ENCODE peak calls at places on chromosomes 12 and 14, in four cellular contexts. C, V, I and Z are unnamed samples.

GRCh38 chr12:27828196-27828595 is 48.2 kb upstream of the MANSC4 start:
- DNase-seq in V (no peak), I (peak; percentile 13), C (no peak), Z (no peak)

GRCh38 chr12:105419606-105420005 is 89.1 kb downstream of the C12orf75 start:
- DNase-seq in V (no peak), I (no peak), C (no peak), Z (no peak)

GRCh38 chr14:68295316-68295816 is 475.8 kb downstream of the RAD51B start:
- DNase-seq in V (no peak), I (no peak), C (peak; percentile 51), Z (no peak)

GRCh38 chr12:65821336-65821735 is 2.9 kb upstream of the HMGA2 start:
- DNase-seq in I (peak; percentile 30), C (no peak), V (no peak), Z (no peak)

GRCh38 chr12:14256555-14257169 is 108.8 kb upstream of the ATF7IP start:
- DNase-seq in C (peak; percentile 94), I (peak; percentile 64), V (peak; percentile 90), Z (peak; percentile 67)

GRCh38 chr12:779745-780734 is 27.7 kb downstream of the WNK1 start:
- DNase-seq in C (peak; percentile 38), I (peak; percentile 50), V (no peak), Z (no peak)

GRCh38 chr14:69260979-69261605 is 1.1 kb downstream of the GALNT16 start:
- DNase-seq in V (no peak), C (no peak), I (no peak), Z (peak; percentile 92)

GRCh38 chr12:19402743-19403400 is 36.4 kb upstream of the AEBP2 start:
- DNase-seq in I (no peak), V (no peak), C (peak; percentile 62), Z (no peak)

GRCh38 chr12:87967871-87968270 is 61.3 kb downstream of the C12orf50 start:
- DNase-seq in C (peak; percentile 73), V (no peak), I (no peak), Z (no peak)

GRCh38 chr14:59081680-59082079 is 106.8 kb upstream of the DAAM1 start:
- DNase-seq in I (no peak), C (no peak), V (no peak), Z (no peak)

GRCh38 chr14:24213866-24214652 is 771 bp upstream of the CHMP4A start:
- DNase-seq in V (peak; percentile 2), C (no peak), I (no peak), Z (no peak)
- TF ChIP-seq CTCF in V (no peak), C (no peak), I (peak; percentile 22), Z (no peak)

GRCh38 chr12:51891843-51892242 is 3.9 kb downstream of the ANKRD33 start:
- DNase-seq in V (no peak), I (no peak), C (peak; percentile 39), Z (no peak)
- TF ChIP-seq CTCF in V (no peak), I (peak; percentile 77), C (peak; percentile 43), Z (peak; percentile 25)

GRCh38 chr12:118025168-118025567 is 8.7 kb downstream of the RFC5 start:
- DNase-seq in V (no peak), I (no peak), C (no peak), Z (no peak)
- TF ChIP-seq CTCF in V (no peak), I (no peak), C (no peak), Z (no peak)

GRCh38 chr12:1799882-1800645 is 20.3 kb upstream of the LRTM2 start:
- DNase-seq in C (no peak), I (no peak), V (peak; percentile 48), Z (no peak)

GRCh38 chr12:1801285-1801975 is 18.9 kb upstream of the LRTM2 start:
- DNase-seq in C (no peak), I (no peak), V (no peak), Z (no peak)

GRCh38 chr12:1798734-1799067 is 21.7 kb upstream of the LRTM2 start:
- DNase-seq in I (no peak), C (no peak), V (no peak), Z (peak; percentile 10)

GRCh38 chr12:1799068-1799881 is 21.1 kb upstream of the LRTM2 start:
- DNase-seq in C (no peak), I (no peak), V (no peak), Z (no peak)

DNA sequence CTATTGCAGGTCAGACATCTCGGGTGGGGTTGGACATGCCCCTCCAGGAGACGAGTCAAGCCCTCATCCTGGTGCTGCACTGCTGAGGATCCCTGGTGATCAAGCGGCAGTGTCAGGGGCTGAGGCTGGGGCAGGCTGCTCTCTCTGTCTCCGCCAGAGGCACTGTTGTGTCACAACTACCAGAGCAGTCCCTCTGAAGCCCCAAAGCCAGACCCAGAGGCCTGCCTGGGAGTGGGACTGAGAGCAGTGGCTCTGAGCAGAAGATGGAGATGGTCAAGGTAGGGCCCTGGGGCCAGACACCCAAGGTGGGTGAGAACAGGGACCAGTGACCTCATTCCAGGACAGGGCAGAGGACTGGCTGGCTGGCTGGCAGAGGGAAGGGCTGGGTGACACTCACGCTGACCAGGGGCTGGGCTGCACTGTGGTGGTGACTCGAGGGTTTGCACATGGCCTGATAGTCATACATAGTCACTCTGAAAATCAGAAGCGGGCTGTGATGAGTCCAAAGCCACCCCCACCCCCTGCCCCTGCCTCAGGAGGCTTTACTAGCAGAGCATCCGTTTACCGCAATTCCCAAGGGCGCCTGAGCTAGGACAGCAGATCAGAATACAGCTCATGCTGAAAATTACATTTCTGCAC is 19.6 kb upstream of the LRTM2 start:
- DNase-seq in I (peak; percentile 21), V (peak; percentile 74), C (peak; percentile 39), Z (peak; percentile 65)
- TF ChIP-seq CTCF in I (peak; percentile 60), V (peak; percentile 27), C (peak; percentile 45), Z (peak; percentile 74)

GRCh38 chr12:90010089-90010488 is 301.5 kb upstream of the ATP2B1 start:
- DNase-seq in V (no peak), C (peak; percentile 67), I (no peak), Z (no peak)
- TF ChIP-seq CTCF in V (no peak), C (peak; percentile 61), I (peak; percentile 17), Z (no peak)

DNA sequence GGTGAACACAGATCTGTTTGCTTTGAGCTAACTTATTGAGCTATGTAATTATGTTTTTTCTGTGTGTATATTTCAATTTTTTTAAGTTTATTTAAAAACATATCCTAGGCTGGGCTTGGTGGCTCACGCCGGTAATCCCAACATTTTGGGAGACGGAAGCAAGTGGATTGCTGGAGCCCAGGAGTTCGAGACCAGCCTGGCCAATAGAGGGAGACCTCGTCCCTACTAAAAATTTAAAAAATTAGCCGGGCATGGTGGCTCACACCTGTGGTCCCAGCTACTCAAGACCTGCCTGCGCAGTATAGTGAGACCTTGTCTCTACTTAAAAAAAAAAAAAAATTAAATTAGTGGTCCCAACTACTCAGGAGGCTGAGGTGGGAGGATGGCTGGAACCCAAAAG is 16.2 kb upstream of the RNASE1 start:
- DNase-seq in I (no peak), C (no peak), V (no peak), Z (no peak)
- TF ChIP-seq CTCF in I (peak; percentile 23), C (no peak), V (no peak), Z (no peak)